ENCODE peak calls at places on chromosome 7, in eight cellular contexts. One of them, this sample, is unnamed.

GRCh38 chr7:85237721-85238120 is 50.9 kb upstream of the SEMA3D start:
- ATAC-seq in HCT116: no peak
- ATAC-seq in IMR-90: peak; percentile 93
- ATAC-seq in GM12878: no peak
- ATAC-seq in right lobe of liver: no peak
- ATAC-seq in heart left ventricle: no peak
- ATAC-seq in A549: no peak
- ATAC-seq in body of pancreas: no peak
- ATAC-seq in this sample: no peak

GRCh38 chr7:128872394-128872824 is 9.8 kb downstream of the ATP6V1F start:
- ATAC-seq in HCT116: peak; percentile 66
- ATAC-seq in IMR-90: no peak
- ATAC-seq in GM12878: no peak
- ATAC-seq in right lobe of liver: no peak
- ATAC-seq in heart left ventricle: no peak
- ATAC-seq in A549: peak; percentile 50
- ATAC-seq in body of pancreas: no peak
- ATAC-seq in this sample: no peak

GRCh38 chr7:1428941-1429444 is 30.3 kb downstream of the MICALL2 start:
- ATAC-seq in HCT116: no peak
- ATAC-seq in IMR-90: no peak
- ATAC-seq in GM12878: no peak
- ATAC-seq in right lobe of liver: no peak
- ATAC-seq in heart left ventricle: no peak
- ATAC-seq in A549: no peak
- ATAC-seq in body of pancreas: no peak
- ATAC-seq in this sample: no peak

GRCh38 chr7:50728184-50728583 is 54.5 kb downstream of the GRB10 start:
- ATAC-seq in HCT116: no peak
- ATAC-seq in IMR-90: peak; percentile 67
- ATAC-seq in GM12878: no peak
- ATAC-seq in right lobe of liver: peak; percentile 34
- ATAC-seq in heart left ventricle: peak; percentile 35
- ATAC-seq in A549: no peak
- ATAC-seq in body of pancreas: peak; percentile 70
- ATAC-seq in this sample: peak; percentile 50

GRCh38 chr7:16889851-16890443 is 8.2 kb upstream of the AGR3 start:
- ATAC-seq in HCT116: no peak
- ATAC-seq in IMR-90: no peak
- ATAC-seq in GM12878: no peak
- ATAC-seq in right lobe of liver: no peak
- ATAC-seq in heart left ventricle: no peak
- ATAC-seq in A549: no peak
- ATAC-seq in body of pancreas: no peak
- ATAC-seq in this sample: no peak

GRCh38 chr7:142647749-142648148 is 101.5 kb upstream of the PRSS1 start:
- ATAC-seq in HCT116: no peak
- ATAC-seq in IMR-90: no peak
- ATAC-seq in GM12878: peak; percentile 33
- ATAC-seq in right lobe of liver: no peak
- ATAC-seq in heart left ventricle: no peak
- ATAC-seq in A549: no peak
- ATAC-seq in body of pancreas: no peak
- ATAC-seq in this sample: no peak

GRCh38 chr7:126699707-126700106 is 553.0 kb downstream of the GRM8 start:
- ATAC-seq in HCT116: no peak
- ATAC-seq in IMR-90: no peak
- ATAC-seq in GM12878: peak; percentile 19
- ATAC-seq in right lobe of liver: no peak
- ATAC-seq in heart left ventricle: no peak
- ATAC-seq in A549: no peak
- ATAC-seq in body of pancreas: no peak
- ATAC-seq in this sample: no peak

GRCh38 chr7:18861514-18861913 is 255.9 kb downstream of the TWIST1 start:
- ATAC-seq in HCT116: no peak
- ATAC-seq in IMR-90: no peak
- ATAC-seq in GM12878: peak; percentile 85
- ATAC-seq in right lobe of liver: no peak
- ATAC-seq in heart left ventricle: no peak
- ATAC-seq in A549: no peak
- ATAC-seq in body of pancreas: no peak
- ATAC-seq in this sample: peak; percentile 29

GRCh38 chr7:98733036-98733435 is 116.0 kb downstream of the NPTX2 start:
- ATAC-seq in HCT116: peak; percentile 97
- ATAC-seq in IMR-90: no peak
- ATAC-seq in GM12878: peak; percentile 93
- ATAC-seq in right lobe of liver: peak; percentile 64
- ATAC-seq in heart left ventricle: no peak
- ATAC-seq in A549: peak; percentile 90
- ATAC-seq in body of pancreas: no peak
- ATAC-seq in this sample: no peak

GRCh38 chr7:133805426-133805825 is 321.7 kb upstream of the LRGUK start:
- ATAC-seq in HCT116: no peak
- ATAC-seq in IMR-90: no peak
- ATAC-seq in GM12878: no peak
- ATAC-seq in right lobe of liver: no peak
- ATAC-seq in heart left ventricle: no peak
- ATAC-seq in A549: no peak
- ATAC-seq in body of pancreas: no peak
- ATAC-seq in this sample: no peak

GRCh38 chr7:2065516-2065915 is 167.2 kb downstream of the MAD1L1 start:
- ATAC-seq in HCT116: no peak
- ATAC-seq in IMR-90: no peak
- ATAC-seq in GM12878: no peak
- ATAC-seq in right lobe of liver: no peak
- ATAC-seq in heart left ventricle: no peak
- ATAC-seq in A549: no peak
- ATAC-seq in body of pancreas: no peak
- ATAC-seq in this sample: no peak

GRCh38 chr7:40903872-40904271 is 769.1 kb downstream of the SUGCT start:
- ATAC-seq in HCT116: no peak
- ATAC-seq in IMR-90: no peak
- ATAC-seq in GM12878: no peak
- ATAC-seq in right lobe of liver: no peak
- ATAC-seq in heart left ventricle: no peak
- ATAC-seq in A549: no peak
- ATAC-seq in body of pancreas: no peak
- ATAC-seq in this sample: no peak

GRCh38 chr7:100016209-100016901 is 959 bp downstream of the ZKSCAN1 start:
- ATAC-seq in HCT116: no peak
- ATAC-seq in IMR-90: no peak
- ATAC-seq in GM12878: peak; percentile 11
- ATAC-seq in right lobe of liver: peak; percentile 48
- ATAC-seq in heart left ventricle: no peak
- ATAC-seq in A549: peak; percentile 10
- ATAC-seq in body of pancreas: peak; percentile 33
- ATAC-seq in this sample: no peak

GRCh38 chr7:151091431-151091830 is 5.2 kb downstream of the AGAP3 start:
- ATAC-seq in HCT116: peak; percentile 44
- ATAC-seq in IMR-90: no peak
- ATAC-seq in GM12878: peak; percentile 32
- ATAC-seq in right lobe of liver: no peak
- ATAC-seq in heart left ventricle: no peak
- ATAC-seq in A549: peak; percentile 59
- ATAC-seq in body of pancreas: no peak
- ATAC-seq in this sample: no peak

GRCh38 chr7:41107330-41107937 is 595.5 kb downstream of the INHBA start:
- ATAC-seq in HCT116: peak; percentile 97
- ATAC-seq in IMR-90: peak; percentile 37
- ATAC-seq in GM12878: peak; percentile 71
- ATAC-seq in right lobe of liver: peak; percentile 32
- ATAC-seq in heart left ventricle: no peak
- ATAC-seq in A549: peak; percentile 79
- ATAC-seq in body of pancreas: no peak
- ATAC-seq in this sample: no peak

GRCh38 chr7:158784270-158784669 is 45.0 kb downstream of the ESYT2 start:
- ATAC-seq in HCT116: no peak
- ATAC-seq in IMR-90: no peak
- ATAC-seq in GM12878: no peak
- ATAC-seq in right lobe of liver: no peak
- ATAC-seq in heart left ventricle: peak; percentile 12
- ATAC-seq in A549: peak; percentile 20
- ATAC-seq in body of pancreas: no peak
- ATAC-seq in this sample: no peak

DNA sequence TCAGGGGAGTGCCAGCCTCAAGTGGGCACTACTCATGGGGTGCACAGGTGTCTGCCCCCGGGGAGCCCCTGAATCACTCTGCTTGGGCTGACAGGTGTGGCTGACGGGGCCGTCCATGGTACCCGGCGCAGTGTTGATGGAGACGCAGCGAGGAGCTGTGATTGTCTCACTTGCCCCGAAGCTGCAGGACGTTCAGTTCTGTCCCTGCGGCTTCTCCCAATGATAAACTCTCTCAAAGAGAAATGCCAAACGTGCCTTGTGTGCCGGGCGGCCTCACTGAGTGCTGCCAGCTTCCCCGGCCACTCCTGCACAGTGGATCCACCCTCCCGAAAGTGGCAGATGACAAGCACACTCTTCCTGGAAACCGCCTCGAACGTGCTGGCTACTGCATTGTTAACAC is 203.2 kb downstream of the DNAJB6 start:
- ATAC-seq in HCT116: no peak
- ATAC-seq in IMR-90: no peak
- ATAC-seq in GM12878: no peak
- ATAC-seq in right lobe of liver: no peak
- ATAC-seq in heart left ventricle: no peak
- ATAC-seq in A549: no peak
- ATAC-seq in body of pancreas: no peak
- ATAC-seq in this sample: no peak
- TF ChIP-seq POLR2A in HCT116: no peak
- TF ChIP-seq POLR2A in IMR-90: no peak
- TF ChIP-seq POLR2A in GM12878: no peak
- TF ChIP-seq POLR2A in right lobe of liver: no peak
- TF ChIP-seq POLR2A in heart left ventricle: no peak
- TF ChIP-seq POLR2A in A549: no peak
- TF ChIP-seq POLR2A in body of pancreas: no peak
- TF ChIP-seq POLR2A in this sample: no peak

GRCh38 chr7:135207739-135208416 is 3.4 kb downstream of the WDR91 start:
- ATAC-seq in HCT116: no peak
- ATAC-seq in IMR-90: no peak
- ATAC-seq in GM12878: peak; percentile 35
- ATAC-seq in right lobe of liver: no peak
- ATAC-seq in heart left ventricle: no peak
- ATAC-seq in A549: no peak
- ATAC-seq in body of pancreas: no peak
- ATAC-seq in this sample: no peak

GRCh38 chr7:135206887-135207738 is 4.2 kb downstream of the WDR91 start:
- ATAC-seq in HCT116: no peak
- ATAC-seq in IMR-90: no peak
- ATAC-seq in GM12878: peak; percentile 44
- ATAC-seq in right lobe of liver: no peak
- ATAC-seq in heart left ventricle: no peak
- ATAC-seq in A549: no peak
- ATAC-seq in body of pancreas: no peak
- ATAC-seq in this sample: no peak

GRCh38 chr7:135209225-135209834 is 2.0 kb downstream of the WDR91 start:
- ATAC-seq in HCT116: no peak
- ATAC-seq in IMR-90: no peak
- ATAC-seq in GM12878: no peak
- ATAC-seq in right lobe of liver: no peak
- ATAC-seq in heart left ventricle: no peak
- ATAC-seq in A549: no peak
- ATAC-seq in body of pancreas: no peak
- ATAC-seq in this sample: no peak

GRCh38 chr7:135210818-135211178 is 528 bp downstream of the WDR91 start:
- ATAC-seq in HCT116: no peak
- ATAC-seq in IMR-90: peak; percentile 16
- ATAC-seq in GM12878: peak; percentile 0
- ATAC-seq in right lobe of liver: peak; percentile 20
- ATAC-seq in heart left ventricle: no peak
- ATAC-seq in A549: peak; percentile 50
- ATAC-seq in body of pancreas: peak; percentile 1
- ATAC-seq in this sample: peak; percentile 1

GRCh38 chr7:135208417-135208793 is 2.9 kb downstream of the WDR91 start:
- ATAC-seq in HCT116: no peak
- ATAC-seq in IMR-90: no peak
- ATAC-seq in GM12878: peak; percentile 19
- ATAC-seq in right lobe of liver: no peak
- ATAC-seq in heart left ventricle: no peak
- ATAC-seq in A549: no peak
- ATAC-seq in body of pancreas: no peak
- ATAC-seq in this sample: no peak
- H3K4me1 ChIP-seq in HCT116: peaks cover 5% of the 10 kb centered on the region
- H3K4me1 ChIP-seq in IMR-90: peaks cover 8% of the 10 kb centered on the region
- H3K4me1 ChIP-seq in GM12878: peaks cover 37% of the 10 kb centered on the region
- H3K4me1 ChIP-seq in right lobe of liver: peaks cover 30% of the 10 kb centered on the region
- H3K4me1 ChIP-seq in heart left ventricle: no peaks in the 10 kb centered on the region
- H3K4me1 ChIP-seq in A549: peaks cover 10% of the 10 kb centered on the region
- H3K4me1 ChIP-seq in body of pancreas: peaks cover 66% of the 10 kb centered on the region
- H3K4me1 ChIP-seq in this sample: no peaks in the 10 kb centered on the region

DNA sequence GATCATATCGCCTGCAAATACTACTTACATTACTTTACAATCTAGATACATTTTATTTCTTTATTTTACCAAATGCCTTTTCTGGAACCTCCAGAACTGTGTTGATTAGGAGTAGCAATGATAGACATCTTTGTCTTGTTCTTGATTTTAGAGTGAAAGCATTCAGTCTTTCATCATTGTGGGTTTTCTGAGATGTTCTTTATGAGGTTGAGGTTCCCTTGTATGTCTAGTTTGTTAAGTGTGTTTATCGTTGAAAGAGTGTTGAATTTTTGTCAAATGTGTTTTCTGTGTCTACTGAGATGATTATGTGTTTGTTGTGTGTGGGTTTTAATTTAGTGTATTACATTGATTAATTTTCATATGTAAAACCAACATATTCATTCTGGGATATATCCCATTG is 17.1 kb downstream of the SEPTIN7 start:
- ATAC-seq in HCT116: no peak
- ATAC-seq in IMR-90: no peak
- ATAC-seq in GM12878: no peak
- ATAC-seq in right lobe of liver: no peak
- ATAC-seq in heart left ventricle: no peak
- ATAC-seq in A549: no peak
- ATAC-seq in body of pancreas: no peak
- ATAC-seq in this sample: no peak
- H3K9me3 ChIP-seq in HCT116: no peaks in the 10 kb centered on the region
- H3K9me3 ChIP-seq in IMR-90: no peaks in the 10 kb centered on the region
- H3K9me3 ChIP-seq in GM12878: peaks cover 25% of the 10 kb centered on the region
- H3K9me3 ChIP-seq in right lobe of liver: peaks cover 9% of the 10 kb centered on the region
- H3K9me3 ChIP-seq in heart left ventricle: peaks cover 6% of the 10 kb centered on the region
- H3K9me3 ChIP-seq in A549: peaks cover 15% of the 10 kb centered on the region
- H3K9me3 ChIP-seq in body of pancreas: no peaks in the 10 kb centered on the region
- H3K9me3 ChIP-seq in this sample: no peaks in the 10 kb centered on the region

GRCh38 chr7:10939911-10940747 is 33.5 kb upstream of the PHF14 start:
- ATAC-seq in HCT116: peak; percentile 92
- ATAC-seq in IMR-90: peak; percentile 93
- ATAC-seq in GM12878: peak; percentile 94
- ATAC-seq in right lobe of liver: peak; percentile 97
- ATAC-seq in heart left ventricle: peak; percentile 99
- ATAC-seq in A549: peak; percentile 98
- ATAC-seq in body of pancreas: peak; percentile 98
- ATAC-seq in this sample: peak; percentile 98
- TF ChIP-seq POLR2A in HCT116: peak; percentile 74
- TF ChIP-seq POLR2A in IMR-90: peak; percentile 98
- TF ChIP-seq POLR2A in GM12878: peak; percentile 98
- TF ChIP-seq POLR2A in right lobe of liver: peak; percentile 89
- TF ChIP-seq POLR2A in heart left ventricle: no peak
- TF ChIP-seq POLR2A in A549: peak; percentile 94
- TF ChIP-seq POLR2A in body of pancreas: peak; percentile 96
- TF ChIP-seq POLR2A in this sample: peak; percentile 86

This sample was measured in gastroesophageal sphincter.